ENCODE peak calls at places on chromosomes 2 and 18, in ten cellular contexts. One of them, this sample, is unnamed.

GRCh38 chr2:183564726-183565125 is 440.5 kb downstream of the NUP35 start:
- DNase-seq in left ventricle myocardium inferior: no peak
- DNase-seq in endothelial cell: no peak
- DNase-seq in upper lobe of right lung: no peak
- DNase-seq in fibroblast of the aortic adventitia: no peak
- DNase-seq in hepatocyte: no peak
- DNase-seq in foreskin fibroblast: no peak
- DNase-seq in heart left ventricle: no peak
- DNase-seq in HFF-Myc: no peak
- DNase-seq in kidney: no peak
- DNase-seq in this sample: no peak

GRCh38 chr2:233085839-233086150 is 25.7 kb downstream of the INPP5D start:
- DNase-seq in kidney: no peak
- DNase-seq in upper lobe of right lung: no peak
- DNase-seq in heart left ventricle: no peak
- DNase-seq in left ventricle myocardium inferior: no peak
- DNase-seq in HFF-Myc: no peak
- DNase-seq in fibroblast of the aortic adventitia: no peak
- DNase-seq in hepatocyte: no peak
- DNase-seq in endothelial cell: no peak
- DNase-seq in foreskin fibroblast: no peak
- DNase-seq in this sample: no peak

GRCh38 chr18:49250819-49251388 is 209.5 kb downstream of the DYM start:
- DNase-seq in heart left ventricle: no peak
- DNase-seq in foreskin fibroblast: peak
- DNase-seq in hepatocyte: peak
- DNase-seq in endothelial cell: no peak
- DNase-seq in HFF-Myc: no peak
- DNase-seq in fibroblast of the aortic adventitia: peak
- DNase-seq in left ventricle myocardium inferior: no peak
- DNase-seq in kidney: no peak
- DNase-seq in upper lobe of right lung: no peak
- DNase-seq in this sample: no peak

GRCh38 chr2:172438064-172438421 is 10.7 kb downstream of the ITGA6 start:
- DNase-seq in fibroblast of the aortic adventitia: no peak
- DNase-seq in left ventricle myocardium inferior: no peak
- DNase-seq in foreskin fibroblast: no peak
- DNase-seq in endothelial cell: no peak
- DNase-seq in kidney: no peak
- DNase-seq in upper lobe of right lung: no peak
- DNase-seq in HFF-Myc: no peak
- DNase-seq in heart left ventricle: no peak
- DNase-seq in hepatocyte: no peak
- DNase-seq in this sample: no peak

GRCh38 chr2:102848366-102848839 is 86.6 kb downstream of the TMEM182 start:
- DNase-seq in left ventricle myocardium inferior: peak
- DNase-seq in kidney: peak
- DNase-seq in foreskin fibroblast: no peak
- DNase-seq in upper lobe of right lung: peak
- DNase-seq in hepatocyte: peak
- DNase-seq in heart left ventricle: peak
- DNase-seq in fibroblast of the aortic adventitia: peak
- DNase-seq in HFF-Myc: no peak
- DNase-seq in endothelial cell: peak
- DNase-seq in this sample: peak

GRCh38 chr2:133511679-133512078 is 56.6 kb downstream of the NCKAP5 start:
- DNase-seq in heart left ventricle: no peak
- DNase-seq in fibroblast of the aortic adventitia: no peak
- DNase-seq in foreskin fibroblast: no peak
- DNase-seq in HFF-Myc: no peak
- DNase-seq in hepatocyte: no peak
- DNase-seq in upper lobe of right lung: no peak
- DNase-seq in endothelial cell: no peak
- DNase-seq in kidney: no peak
- DNase-seq in left ventricle myocardium inferior: no peak
- DNase-seq in this sample: no peak

GRCh38 chr2:132953771-132954170 is 283.8 kb upstream of the LYPD1 start:
- DNase-seq in foreskin fibroblast: no peak
- DNase-seq in hepatocyte: no peak
- DNase-seq in upper lobe of right lung: no peak
- DNase-seq in endothelial cell: no peak
- DNase-seq in heart left ventricle: no peak
- DNase-seq in left ventricle myocardium inferior: no peak
- DNase-seq in kidney: no peak
- DNase-seq in fibroblast of the aortic adventitia: no peak
- DNase-seq in HFF-Myc: no peak
- DNase-seq in this sample: no peak

GRCh38 chr18:21897811-21898210 is 157.2 kb downstream of the MIB1 start:
- DNase-seq in hepatocyte: peak
- DNase-seq in left ventricle myocardium inferior: no peak
- DNase-seq in kidney: no peak
- DNase-seq in fibroblast of the aortic adventitia: peak
- DNase-seq in HFF-Myc: peak
- DNase-seq in endothelial cell: peak
- DNase-seq in heart left ventricle: no peak
- DNase-seq in foreskin fibroblast: peak
- DNase-seq in upper lobe of right lung: no peak
- DNase-seq in this sample: peak

GRCh38 chr18:67468038-67468437 is 48.5 kb downstream of the DSEL start:
- DNase-seq in upper lobe of right lung: no peak
- DNase-seq in endothelial cell: no peak
- DNase-seq in hepatocyte: no peak
- DNase-seq in HFF-Myc: no peak
- DNase-seq in fibroblast of the aortic adventitia: no peak
- DNase-seq in kidney: no peak
- DNase-seq in heart left ventricle: no peak
- DNase-seq in left ventricle myocardium inferior: no peak
- DNase-seq in foreskin fibroblast: no peak
- DNase-seq in this sample: no peak

GRCh38 chr2:235568431-235568830 is 74.6 kb downstream of the AGAP1 start:
- DNase-seq in upper lobe of right lung: no peak
- DNase-seq in kidney: peak
- DNase-seq in left ventricle myocardium inferior: no peak
- DNase-seq in fibroblast of the aortic adventitia: no peak
- DNase-seq in hepatocyte: no peak
- DNase-seq in foreskin fibroblast: peak
- DNase-seq in endothelial cell: no peak
- DNase-seq in heart left ventricle: no peak
- DNase-seq in HFF-Myc: peak
- DNase-seq in this sample: no peak

GRCh38 chr2:239175181-239175580 is 225.6 kb downstream of the HDAC4 start:
- DNase-seq in upper lobe of right lung: peak
- DNase-seq in heart left ventricle: no peak
- DNase-seq in fibroblast of the aortic adventitia: no peak
- DNase-seq in hepatocyte: no peak
- DNase-seq in kidney: peak
- DNase-seq in left ventricle myocardium inferior: no peak
- DNase-seq in HFF-Myc: no peak
- DNase-seq in endothelial cell: no peak
- DNase-seq in foreskin fibroblast: no peak
- DNase-seq in this sample: no peak

GRCh38 chr2:219495531-219496122 is 3.1 kb upstream of the GMPPA start:
- DNase-seq in upper lobe of right lung: no peak
- DNase-seq in kidney: no peak
- DNase-seq in HFF-Myc: no peak
- DNase-seq in foreskin fibroblast: peak
- DNase-seq in hepatocyte: peak
- DNase-seq in fibroblast of the aortic adventitia: peak
- DNase-seq in endothelial cell: peak
- DNase-seq in heart left ventricle: no peak
- DNase-seq in left ventricle myocardium inferior: peak
- DNase-seq in this sample: peak

DNA sequence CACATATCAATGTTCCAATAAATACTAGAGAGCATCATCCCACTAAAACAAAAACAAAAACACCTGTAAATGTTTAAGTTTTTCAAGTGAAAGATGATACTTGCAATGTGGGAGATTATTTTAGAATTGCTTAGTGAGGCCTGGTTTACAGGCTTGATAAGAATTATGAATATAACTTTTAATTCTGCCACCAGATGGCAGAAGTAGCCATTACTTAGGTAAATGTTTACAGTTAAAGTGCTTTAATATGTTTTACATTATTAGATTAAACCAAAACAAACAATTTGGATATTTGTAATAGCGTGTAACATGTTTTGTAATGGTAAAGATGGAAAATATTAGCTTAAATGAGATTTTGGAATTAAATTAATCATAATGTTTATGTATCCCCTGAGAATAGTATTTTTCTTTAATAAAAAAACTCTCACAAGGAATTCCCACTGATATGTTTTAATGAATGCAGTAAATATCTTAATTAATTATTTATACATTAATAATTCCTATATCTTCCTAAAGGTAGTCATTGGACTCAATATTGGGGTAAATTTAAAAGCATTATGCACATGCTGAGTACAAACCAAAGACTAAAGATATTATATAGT is 522.0 kb downstream of the SPAG16 start:
- DNase-seq in hepatocyte: peak
- DNase-seq in HFF-Myc: no peak
- DNase-seq in fibroblast of the aortic adventitia: peak
- DNase-seq in foreskin fibroblast: peak
- DNase-seq in kidney: no peak
- DNase-seq in left ventricle myocardium inferior: no peak
- DNase-seq in heart left ventricle: no peak
- DNase-seq in endothelial cell: no peak
- DNase-seq in upper lobe of right lung: no peak
- DNase-seq in this sample: no peak
- TF ChIP-seq CTCF in hepatocyte: peak
- TF ChIP-seq CTCF in HFF-Myc: no peak
- TF ChIP-seq CTCF in fibroblast of the aortic adventitia: peak
- TF ChIP-seq CTCF in foreskin fibroblast: peak
- TF ChIP-seq CTCF in kidney: no peak
- TF ChIP-seq CTCF in left ventricle myocardium inferior: peak
- TF ChIP-seq CTCF in heart left ventricle: no peak
- TF ChIP-seq CTCF in endothelial cell: peak
- TF ChIP-seq CTCF in upper lobe of right lung: peak
- TF ChIP-seq CTCF in this sample: peak

GRCh38 chr2:56192664-56193305 is 9.0 kb downstream of the CCDC85A start:
- DNase-seq in fibroblast of the aortic adventitia: no peak
- DNase-seq in heart left ventricle: no peak
- DNase-seq in HFF-Myc: no peak
- DNase-seq in hepatocyte: no peak
- DNase-seq in endothelial cell: no peak
- DNase-seq in foreskin fibroblast: no peak
- DNase-seq in left ventricle myocardium inferior: no peak
- DNase-seq in kidney: peak
- DNase-seq in upper lobe of right lung: no peak
- DNase-seq in this sample: no peak

GRCh38 chr2:56195563-56195962 is 11.8 kb downstream of the CCDC85A start:
- DNase-seq in heart left ventricle: no peak
- DNase-seq in HFF-Myc: no peak
- DNase-seq in upper lobe of right lung: no peak
- DNase-seq in endothelial cell: no peak
- DNase-seq in foreskin fibroblast: peak
- DNase-seq in fibroblast of the aortic adventitia: peak
- DNase-seq in hepatocyte: no peak
- DNase-seq in kidney: no peak
- DNase-seq in left ventricle myocardium inferior: no peak
- DNase-seq in this sample: no peak

DNA sequence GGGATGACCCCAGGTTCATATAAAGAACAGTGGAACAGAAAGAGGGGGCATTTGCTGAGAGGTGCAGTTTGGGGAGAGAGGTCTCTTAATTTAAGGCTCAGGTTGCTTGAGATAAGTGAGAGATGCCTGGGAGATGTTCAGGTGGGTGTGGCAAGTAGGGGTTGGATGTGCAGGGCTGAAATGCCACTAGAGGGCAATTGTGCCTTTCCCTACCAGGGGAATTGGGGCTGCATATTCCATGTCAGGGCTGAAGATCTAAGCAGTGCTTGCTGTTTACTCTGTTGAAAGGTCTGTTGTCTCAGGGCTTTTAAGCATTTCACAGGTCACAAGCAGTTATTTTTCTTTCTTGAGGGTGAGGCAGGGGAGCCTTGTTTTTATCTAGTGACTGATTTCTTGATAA is 7.8 kb downstream of the CCDC85A start:
- DNase-seq in fibroblast of the aortic adventitia: peak
- DNase-seq in kidney: no peak
- DNase-seq in HFF-Myc: no peak
- DNase-seq in hepatocyte: peak
- DNase-seq in foreskin fibroblast: peak
- DNase-seq in left ventricle myocardium inferior: no peak
- DNase-seq in upper lobe of right lung: no peak
- DNase-seq in heart left ventricle: no peak
- DNase-seq in endothelial cell: peak
- DNase-seq in this sample: no peak
- TF ChIP-seq CTCF in fibroblast of the aortic adventitia: peak
- TF ChIP-seq CTCF in kidney: peak
- TF ChIP-seq CTCF in HFF-Myc: peak
- TF ChIP-seq CTCF in hepatocyte: peak
- TF ChIP-seq CTCF in foreskin fibroblast: peak
- TF ChIP-seq CTCF in left ventricle myocardium inferior: peak
- TF ChIP-seq CTCF in upper lobe of right lung: peak
- TF ChIP-seq CTCF in heart left ventricle: peak
- TF ChIP-seq CTCF in endothelial cell: peak
- TF ChIP-seq CTCF in this sample: peak

GRCh38 chr2:199606193-199606780 is 148.5 kb upstream of the SATB2 start:
- DNase-seq in kidney: no peak
- DNase-seq in endothelial cell: no peak
- DNase-seq in hepatocyte: no peak
- DNase-seq in fibroblast of the aortic adventitia: no peak
- DNase-seq in upper lobe of right lung: no peak
- DNase-seq in foreskin fibroblast: no peak
- DNase-seq in heart left ventricle: no peak
- DNase-seq in HFF-Myc: no peak
- DNase-seq in left ventricle myocardium inferior: no peak
- DNase-seq in this sample: peak
- TF ChIP-seq CTCF in kidney: no peak
- TF ChIP-seq CTCF in endothelial cell: no peak
- TF ChIP-seq CTCF in hepatocyte: peak
- TF ChIP-seq CTCF in fibroblast of the aortic adventitia: peak
- TF ChIP-seq CTCF in upper lobe of right lung: no peak
- TF ChIP-seq CTCF in foreskin fibroblast: no peak
- TF ChIP-seq CTCF in heart left ventricle: no peak
- TF ChIP-seq CTCF in HFF-Myc: peak
- TF ChIP-seq CTCF in left ventricle myocardium inferior: no peak
- TF ChIP-seq CTCF in this sample: peak

DNA sequence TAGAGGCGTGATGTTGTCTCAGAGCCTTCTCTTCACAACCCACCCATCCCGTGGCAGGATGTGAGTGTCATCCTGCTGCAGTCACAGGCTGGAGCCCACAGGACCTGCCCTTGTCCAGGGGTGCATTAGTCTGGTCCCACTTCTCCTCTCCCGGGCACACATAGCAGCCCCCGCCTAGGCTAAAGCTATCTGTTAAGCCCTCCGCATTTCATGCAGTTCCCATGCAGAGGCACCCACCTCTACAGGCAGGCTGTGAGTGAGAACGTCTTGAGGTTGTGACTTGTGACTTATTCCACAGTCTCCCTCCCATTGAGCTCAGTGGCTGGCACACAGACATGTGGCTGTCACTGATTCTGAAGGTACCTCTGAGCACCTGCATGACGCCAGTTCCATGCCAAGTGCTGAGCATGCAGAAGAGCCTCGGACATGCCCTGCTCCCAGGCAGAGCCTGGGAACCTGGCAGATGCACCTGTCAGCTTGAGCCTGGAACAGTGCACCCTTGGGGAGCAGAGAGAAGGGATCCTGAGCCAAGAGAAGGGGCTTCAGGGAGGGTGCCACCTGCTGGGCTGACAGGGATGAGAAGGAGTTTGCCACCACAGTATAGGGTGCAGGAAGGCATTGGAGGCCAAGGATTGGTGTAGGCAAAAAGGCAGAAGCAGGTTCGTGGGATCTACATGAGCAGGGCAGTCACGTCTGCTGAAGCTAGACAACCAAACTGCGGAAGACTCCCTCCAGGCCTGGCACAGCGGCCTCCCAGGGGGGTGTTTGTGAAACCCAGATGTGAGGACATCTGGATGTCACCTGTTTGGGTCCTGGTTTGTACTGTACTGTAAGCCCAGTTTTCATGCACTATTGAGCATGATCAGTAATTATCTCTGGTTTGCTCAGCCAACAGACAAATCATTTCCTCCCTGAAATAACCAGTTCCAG is 213.6 kb downstream of the GLI2 start:
- DNase-seq in upper lobe of right lung: no peak
- DNase-seq in fibroblast of the aortic adventitia: no peak
- DNase-seq in kidney: no peak
- DNase-seq in hepatocyte: no peak
- DNase-seq in endothelial cell: no peak
- DNase-seq in left ventricle myocardium inferior: no peak
- DNase-seq in foreskin fibroblast: no peak
- DNase-seq in HFF-Myc: no peak
- DNase-seq in heart left ventricle: no peak
- DNase-seq in this sample: no peak
- TF ChIP-seq CTCF in upper lobe of right lung: no peak
- TF ChIP-seq CTCF in fibroblast of the aortic adventitia: peak
- TF ChIP-seq CTCF in kidney: no peak
- TF ChIP-seq CTCF in hepatocyte: peak
- TF ChIP-seq CTCF in endothelial cell: no peak
- TF ChIP-seq CTCF in left ventricle myocardium inferior: peak
- TF ChIP-seq CTCF in foreskin fibroblast: peak
- TF ChIP-seq CTCF in HFF-Myc: peak
- TF ChIP-seq CTCF in heart left ventricle: no peak
- TF ChIP-seq CTCF in this sample: peak

This sample was measured in D721Med.